ENCODE peak calls at places on chromosomes 4 and X, in ten cellular contexts. A is NCI-H2171 treated with DMSO at 0.1 percent for 48 hours; D is globus pallidus; T is colonic mucosa; C is OCI-LY7; N is left cardiac atrium; Y is activated CD4-positive, alpha-beta T cell treated with anti-CD3 and anti-CD28 coated beads for 36 hours; Z is EL; L is GDM1; X is amniotic stem cell. E is an unnamed sample.

GRCh38 chr4:4969298-4969697 is 50.0 kb downstream of the CYTL1 start:
- DNase-seq in N (peak), Y (no peak), T (peak), C (no peak), L (no peak), Z (peak), D (no peak), A (no peak), X (no peak), E (no peak)

GRCh38 chr4:81573817-81574216 is 102.1 kb upstream of the RASGEF1B start:
- DNase-seq in T (no peak), C (no peak), Y (no peak), A (no peak), N (no peak), L (no peak), D (no peak), X (no peak), Z (no peak), E (no peak)

GRCh38 chr4:140888059-140888458 is 131.9 kb upstream of the TBC1D9 start:
- DNase-seq in N (no peak), X (no peak), Y (no peak), T (no peak), Z (no peak), L (no peak), A (no peak), D (no peak), C (no peak), E (no peak)

GRCh38 chrX:150919401-150919800 is 20.9 kb upstream of the CD99L2 start:
- DNase-seq in L (no peak), Y (no peak), T (no peak), A (no peak), Z (no peak), X (no peak), D (no peak), N (no peak), C (no peak), E (no peak)

GRCh38 chr4:163755013-163755412 is 260.5 kb downstream of the TMA16 start:
- DNase-seq in X (no peak), A (no peak), C (peak), D (peak), N (no peak), L (no peak), Z (peak), T (no peak), Y (no peak), E (no peak)

GRCh38 chrX:40090050-40090804 is 7.5 kb downstream of the BCOR start:
- DNase-seq in A (no peak), N (peak), T (no peak), C (peak), L (no peak), Y (no peak), D (no peak), Z (peak), X (no peak), E (no peak)

GRCh38 chr4:156765277-156765676 is 206.3 kb downstream of the PDGFC start:
- DNase-seq in T (no peak), A (no peak), N (no peak), C (no peak), Z (peak), D (no peak), X (no peak), L (no peak), Y (no peak), E (no peak)

GRCh38 chr4:183284965-183285364 is 35.1 kb downstream of the CLDN22 start:
- DNase-seq in N (no peak), Z (peak), X (no peak), C (no peak), D (no peak), L (no peak), A (no peak), Y (no peak), T (no peak), E (no peak)

GRCh38 chrX:475926-476723 is 89.4 kb upstream of the PPP2R3B start:
- DNase-seq in Y (no peak), D (no peak), T (no peak), C (no peak), A (no peak), L (no peak), N (no peak), X (no peak), Z (peak), E (no peak)

GRCh38 chr4:184012937-184013336 is 107.8 kb downstream of the STOX2 start:
- DNase-seq in L (peak), X (no peak), A (no peak), C (no peak), N (no peak), Z (no peak), T (no peak), D (no peak), Y (no peak), E (no peak)

GRCh38 chr4:15469402-15470148 is at the start of gene CC2D2A:
- DNase-seq in C (no peak), Y (no peak), X (peak), Z (peak), N (no peak), T (no peak), A (no peak), D (no peak), L (no peak), E (no peak)

GRCh38 chr4:153115322-153116100 is 88.7 kb upstream of the TRIM2 start:
- DNase-seq in Z (peak), Y (peak), A (no peak), L (no peak), X (no peak), D (no peak), C (peak), N (no peak), T (peak), E (peak)

GRCh38 chr4:8854016-8854415 is 17.6 kb downstream of the HMX1 start:
- DNase-seq in A (no peak), L (no peak), D (no peak), N (no peak), Y (no peak), T (no peak), X (no peak), Z (no peak), C (no peak), E (no peak)

GRCh38 chr4:159395693-159396092 is 292.8 kb downstream of the RAPGEF2 start:
- DNase-seq in T (no peak), C (no peak), D (no peak), L (no peak), X (no peak), Z (no peak), Y (no peak), A (no peak), N (no peak), E (no peak)

GRCh38 chrX:101658661-101659477 is 781 bp downstream of the ARMCX2 start:
- DNase-seq in T (peak), Y (peak), C (no peak), D (peak), Z (peak), X (peak), L (no peak), N (peak), A (peak), E (peak)

GRCh38 chr4:73066928-73067327 is 2.6 kb downstream of the COX18 start:
- DNase-seq in X (no peak), Z (no peak), L (no peak), T (no peak), D (no peak), Y (peak), N (no peak), C (no peak), A (no peak), E (no peak)

GRCh38 chr4:1572521-1572920 is 111.6 kb downstream of the FAM53A start:
- DNase-seq in X (no peak), D (no peak), N (peak), C (no peak), L (no peak), Z (no peak), Y (no peak), A (no peak), T (no peak), E (no peak)

GRCh38 chr4:145812902-145813301 is 125.7 kb downstream of the ZNF827 start:
- DNase-seq in T (no peak), A (no peak), Z (no peak), C (no peak), Y (no peak), D (no peak), L (no peak), N (no peak), X (no peak), E (no peak)

GRCh38 chr4:156763511-156763910 is 208.1 kb downstream of the PDGFC start:
- DNase-seq in A (peak), L (no peak), Y (no peak), N (no peak), X (no peak), D (no peak), T (no peak), Z (no peak), C (no peak), E (no peak)

GRCh38 chr4:88101165-88101564 is 57.3 kb downstream of the ABCG2 start:
- DNase-seq in Y (no peak), C (no peak), L (peak), T (no peak), X (no peak), Z (no peak), D (peak), A (no peak), N (no peak), E (no peak)

GRCh38 chrX:48468247-48468671 is 1.8 kb downstream of the SLC38A5 start:
- DNase-seq in A (no peak), Y (peak), N (peak), T (peak), X (no peak), L (no peak), C (peak), Z (no peak), D (no peak), E (peak)

GRCh38 chr4:86521373-86521969 is 72.6 kb upstream of the PTPN13 start:
- DNase-seq in X (no peak), T (no peak), Z (no peak), A (no peak), Y (no peak), C (no peak), L (peak), D (no peak), N (no peak), E (no peak)

GRCh38 chr4:130486186-130486585 is 1390.2 kb downstream of the C4orf33 start:
- DNase-seq in D (no peak), L (no peak), T (no peak), N (no peak), X (no peak), A (no peak), C (no peak), Y (no peak), Z (peak), E (no peak)

GRCh38 chr4:147733614-147734344 is 1.9 kb downstream of the ARHGAP10 start:
- DNase-seq in Y (no peak), D (no peak), X (no peak), L (no peak), T (no peak), N (no peak), C (no peak), Z (peak), A (peak), E (no peak)

GRCh38 chr4:155768370-155768769 is 9.5 kb downstream of the GUCY1B1 start:
- DNase-seq in Y (no peak), X (no peak), T (no peak), C (no peak), N (no peak), Z (no peak), L (no peak), D (no peak), A (no peak), E (no peak)

GRCh38 chr4:85777908-85778808 is 303.2 kb downstream of the ARHGAP24 start:
- DNase-seq in Z (peak), N (no peak), X (no peak), T (no peak), L (no peak), A (no peak), D (no peak), C (peak), Y (no peak), E (no peak)

GRCh38 chr4:48360285-48360965 is 19.1 kb downstream of the SLAIN2 start:
- DNase-seq in T (no peak), Z (peak), X (peak), D (no peak), Y (no peak), N (no peak), A (no peak), L (no peak), C (no peak), E (no peak)

GRCh38 chr4:2250764-2251072 is 8.8 kb upstream of the HAUS3 start:
- DNase-seq in Z (no peak), L (no peak), C (no peak), A (no peak), D (no peak), N (no peak), Y (no peak), T (no peak), X (no peak), E (no peak)

GRCh38 chrX:40792433-40792832 is 57.1 kb upstream of the MED14 start:
- DNase-seq in Y (no peak), C (no peak), T (no peak), X (no peak), N (no peak), Z (no peak), A (no peak), L (no peak), D (no peak), E (no peak)

GRCh38 chr4:12562476-12562875 is 921.7 kb downstream of the RAB28 start:
- DNase-seq in N (no peak), L (no peak), Y (no peak), Z (no peak), A (no peak), D (no peak), X (no peak), C (no peak), T (no peak), E (no peak)